ENCODE peak calls at places on chromosomes 2 and 18, in eight cellular contexts. One of them, this sample, is unnamed.
A peak's percentile ranks its signal among the peaks of the same experiment; 100 is the strongest.

GRCh38 chr2:190862591-190862991 is 18.0 kb upstream of the GLS start:
- DNase-seq in HTR-8/SVneo: no peak
- DNase-seq in neural crest cell: no peak
- DNase-seq in ecto neural progenitor cell: no peak
- DNase-seq in type B pancreatic cell: no peak
- DNase-seq in amniotic stem cell: no peak
- DNase-seq in cardiac fibroblast: peak; percentile 63
- DNase-seq in NCI-H187: no peak
- DNase-seq in this sample: no peak

GRCh38 chr2:96631804-96632435 is 6.2 kb downstream of the KANSL3 start:
- DNase-seq in HTR-8/SVneo: no peak
- DNase-seq in neural crest cell: no peak
- DNase-seq in ecto neural progenitor cell: no peak
- DNase-seq in type B pancreatic cell: no peak
- DNase-seq in amniotic stem cell: no peak
- DNase-seq in cardiac fibroblast: peak; percentile 73
- DNase-seq in NCI-H187: no peak
- DNase-seq in this sample: no peak

GRCh38 chr2:71716697-71717624 is 263.6 kb downstream of the DYSF start:
- DNase-seq in HTR-8/SVneo: peak; percentile 77
- DNase-seq in neural crest cell: no peak
- DNase-seq in ecto neural progenitor cell: no peak
- DNase-seq in type B pancreatic cell: no peak
- DNase-seq in amniotic stem cell: peak; percentile 26
- DNase-seq in cardiac fibroblast: peak; percentile 87
- DNase-seq in NCI-H187: no peak
- DNase-seq in this sample: no peak

GRCh38 chr18:1353025-1353424 is 448.4 kb downstream of the ADCYAP1 start:
- DNase-seq in HTR-8/SVneo: no peak
- DNase-seq in neural crest cell: no peak
- DNase-seq in ecto neural progenitor cell: no peak
- DNase-seq in type B pancreatic cell: no peak
- DNase-seq in amniotic stem cell: no peak
- DNase-seq in cardiac fibroblast: no peak
- DNase-seq in NCI-H187: no peak
- DNase-seq in this sample: no peak

GRCh38 chr2:191048073-191048472 is 34.1 kb upstream of the STAT1 start:
- DNase-seq in HTR-8/SVneo: no peak
- DNase-seq in neural crest cell: no peak
- DNase-seq in ecto neural progenitor cell: no peak
- DNase-seq in type B pancreatic cell: no peak
- DNase-seq in amniotic stem cell: no peak
- DNase-seq in cardiac fibroblast: peak; percentile 75
- DNase-seq in NCI-H187: no peak
- DNase-seq in this sample: no peak

GRCh38 chr2:58140508-58141072 is 94.0 kb downstream of the VRK2 start:
- DNase-seq in HTR-8/SVneo: no peak
- DNase-seq in neural crest cell: no peak
- DNase-seq in ecto neural progenitor cell: no peak
- DNase-seq in type B pancreatic cell: no peak
- DNase-seq in amniotic stem cell: no peak
- DNase-seq in cardiac fibroblast: no peak
- DNase-seq in NCI-H187: no peak
- DNase-seq in this sample: no peak

GRCh38 chr18:32326450-32327309 is 136.8 kb downstream of the MEP1B start:
- DNase-seq in HTR-8/SVneo: no peak
- DNase-seq in neural crest cell: no peak
- DNase-seq in ecto neural progenitor cell: no peak
- DNase-seq in type B pancreatic cell: no peak
- DNase-seq in amniotic stem cell: no peak
- DNase-seq in cardiac fibroblast: no peak
- DNase-seq in NCI-H187: no peak
- DNase-seq in this sample: peak; percentile 30

GRCh38 chr2:159904565-159905281 is 106.7 kb upstream of the CD302 start:
- DNase-seq in HTR-8/SVneo: no peak
- DNase-seq in neural crest cell: peak; percentile 16
- DNase-seq in ecto neural progenitor cell: peak; percentile 78
- DNase-seq in type B pancreatic cell: peak; percentile 70
- DNase-seq in amniotic stem cell: no peak
- DNase-seq in cardiac fibroblast: no peak
- DNase-seq in NCI-H187: peak; percentile 3
- DNase-seq in this sample: peak; percentile 76

GRCh38 chr2:218000137-218000536 is 2.7 kb downstream of the TNS1 start:
- DNase-seq in HTR-8/SVneo: no peak
- DNase-seq in neural crest cell: no peak
- DNase-seq in ecto neural progenitor cell: no peak
- DNase-seq in type B pancreatic cell: no peak
- DNase-seq in amniotic stem cell: no peak
- DNase-seq in cardiac fibroblast: peak; percentile 85
- DNase-seq in NCI-H187: no peak
- DNase-seq in this sample: no peak

GRCh38 chr18:32922951-32923430 is 150.2 kb upstream of the KLHL14 start:
- DNase-seq in HTR-8/SVneo: no peak
- DNase-seq in neural crest cell: no peak
- DNase-seq in ecto neural progenitor cell: no peak
- DNase-seq in type B pancreatic cell: no peak
- DNase-seq in amniotic stem cell: no peak
- DNase-seq in cardiac fibroblast: no peak
- DNase-seq in NCI-H187: no peak
- DNase-seq in this sample: no peak

GRCh38 chr18:26497881-26498280 is 50.5 kb downstream of the KCTD1 start:
- DNase-seq in HTR-8/SVneo: no peak
- DNase-seq in neural crest cell: no peak
- DNase-seq in ecto neural progenitor cell: no peak
- DNase-seq in type B pancreatic cell: no peak
- DNase-seq in amniotic stem cell: no peak
- DNase-seq in cardiac fibroblast: no peak
- DNase-seq in NCI-H187: no peak
- DNase-seq in this sample: no peak

GRCh38 chr2:46346719-46347118 is 49.5 kb downstream of the EPAS1 start:
- DNase-seq in HTR-8/SVneo: no peak
- DNase-seq in neural crest cell: no peak
- DNase-seq in ecto neural progenitor cell: no peak
- DNase-seq in type B pancreatic cell: no peak
- DNase-seq in amniotic stem cell: no peak
- DNase-seq in cardiac fibroblast: no peak
- DNase-seq in NCI-H187: no peak
- DNase-seq in this sample: no peak

GRCh38 chr2:154158101-154158500 is 286.4 kb downstream of the GALNT13 start:
- DNase-seq in HTR-8/SVneo: no peak
- DNase-seq in neural crest cell: no peak
- DNase-seq in ecto neural progenitor cell: no peak
- DNase-seq in type B pancreatic cell: no peak
- DNase-seq in amniotic stem cell: no peak
- DNase-seq in cardiac fibroblast: peak; percentile 6
- DNase-seq in NCI-H187: no peak
- DNase-seq in this sample: no peak

GRCh38 chr2:47844162-47844561 is 61.2 kb downstream of the MSH6 start:
- DNase-seq in HTR-8/SVneo: no peak
- DNase-seq in neural crest cell: no peak
- DNase-seq in ecto neural progenitor cell: no peak
- DNase-seq in type B pancreatic cell: no peak
- DNase-seq in amniotic stem cell: no peak
- DNase-seq in cardiac fibroblast: no peak
- DNase-seq in NCI-H187: no peak
- DNase-seq in this sample: no peak

GRCh38 chr2:172704072-172704936 is 31.3 kb upstream of the RAPGEF4 start:
- DNase-seq in HTR-8/SVneo: peak; percentile 38
- DNase-seq in neural crest cell: peak; percentile 26
- DNase-seq in ecto neural progenitor cell: no peak
- DNase-seq in type B pancreatic cell: no peak
- DNase-seq in amniotic stem cell: no peak
- DNase-seq in cardiac fibroblast: peak; percentile 61
- DNase-seq in NCI-H187: no peak
- DNase-seq in this sample: no peak

GRCh38 chr2:121810959-121811853 is 55.8 kb downstream of the TSN start:
- DNase-seq in HTR-8/SVneo: peak; percentile 63
- DNase-seq in neural crest cell: peak; percentile 54
- DNase-seq in ecto neural progenitor cell: peak; percentile 78
- DNase-seq in type B pancreatic cell: no peak
- DNase-seq in amniotic stem cell: peak; percentile 16
- DNase-seq in cardiac fibroblast: peak; percentile 81
- DNase-seq in NCI-H187: peak; percentile 7
- DNase-seq in this sample: no peak

GRCh38 chr2:236571161-236571560 is 1.5 kb downstream of the ACKR3 start:
- DNase-seq in HTR-8/SVneo: no peak
- DNase-seq in neural crest cell: no peak
- DNase-seq in ecto neural progenitor cell: no peak
- DNase-seq in type B pancreatic cell: no peak
- DNase-seq in amniotic stem cell: no peak
- DNase-seq in cardiac fibroblast: no peak
- DNase-seq in NCI-H187: no peak
- DNase-seq in this sample: no peak

GRCh38 chr18:63515279-63515678 is 26.9 kb upstream of the SERPINB12 start:
- DNase-seq in HTR-8/SVneo: no peak
- DNase-seq in neural crest cell: no peak
- DNase-seq in ecto neural progenitor cell: no peak
- DNase-seq in type B pancreatic cell: no peak
- DNase-seq in amniotic stem cell: no peak
- DNase-seq in cardiac fibroblast: no peak
- DNase-seq in NCI-H187: no peak
- DNase-seq in this sample: no peak

GRCh38 chr2:71500426-71501079 is 47.2 kb downstream of the DYSF start:
- DNase-seq in HTR-8/SVneo: no peak
- DNase-seq in neural crest cell: no peak
- DNase-seq in ecto neural progenitor cell: no peak
- DNase-seq in type B pancreatic cell: no peak
- DNase-seq in amniotic stem cell: no peak
- DNase-seq in cardiac fibroblast: peak; percentile 64
- DNase-seq in NCI-H187: no peak
- DNase-seq in this sample: no peak

GRCh38 chr2:17621781-17622180 is 81.3 kb downstream of the VSNL1 start:
- DNase-seq in HTR-8/SVneo: no peak
- DNase-seq in neural crest cell: no peak
- DNase-seq in ecto neural progenitor cell: no peak
- DNase-seq in type B pancreatic cell: no peak
- DNase-seq in amniotic stem cell: no peak
- DNase-seq in cardiac fibroblast: peak; percentile 46
- DNase-seq in NCI-H187: no peak
- DNase-seq in this sample: no peak

GRCh38 chr2:158125756-158126498 is 24.3 kb downstream of the UPP2 start:
- DNase-seq in HTR-8/SVneo: no peak
- DNase-seq in neural crest cell: no peak
- DNase-seq in ecto neural progenitor cell: no peak
- DNase-seq in type B pancreatic cell: no peak
- DNase-seq in amniotic stem cell: no peak
- DNase-seq in cardiac fibroblast: no peak
- DNase-seq in NCI-H187: no peak
- DNase-seq in this sample: no peak

GRCh38 chr2:100980046-100980445 is 22.0 kb upstream of the RPL31 start:
- DNase-seq in HTR-8/SVneo: no peak
- DNase-seq in neural crest cell: no peak
- DNase-seq in ecto neural progenitor cell: no peak
- DNase-seq in type B pancreatic cell: no peak
- DNase-seq in amniotic stem cell: no peak
- DNase-seq in cardiac fibroblast: no peak
- DNase-seq in NCI-H187: no peak
- DNase-seq in this sample: no peak

GRCh38 chr18:76983613-76984051 is 149.0 kb downstream of the MBP start:
- DNase-seq in HTR-8/SVneo: no peak
- DNase-seq in neural crest cell: no peak
- DNase-seq in ecto neural progenitor cell: no peak
- DNase-seq in type B pancreatic cell: peak; percentile 34
- DNase-seq in amniotic stem cell: no peak
- DNase-seq in cardiac fibroblast: no peak
- DNase-seq in NCI-H187: no peak
- DNase-seq in this sample: no peak

GRCh38 chr2:169452080-169452479 is 27.2 kb upstream of the BBS5 start:
- DNase-seq in HTR-8/SVneo: peak; percentile 19
- DNase-seq in neural crest cell: no peak
- DNase-seq in ecto neural progenitor cell: no peak
- DNase-seq in type B pancreatic cell: no peak
- DNase-seq in amniotic stem cell: peak; percentile 15
- DNase-seq in cardiac fibroblast: peak; percentile 67
- DNase-seq in NCI-H187: no peak
- DNase-seq in this sample: no peak

GRCh38 chr18:74722237-74722636 is 124.6 kb downstream of the ZNF407 start:
- DNase-seq in HTR-8/SVneo: no peak
- DNase-seq in neural crest cell: no peak
- DNase-seq in ecto neural progenitor cell: no peak
- DNase-seq in type B pancreatic cell: no peak
- DNase-seq in amniotic stem cell: no peak
- DNase-seq in cardiac fibroblast: peak; percentile 70
- DNase-seq in NCI-H187: no peak
- DNase-seq in this sample: no peak

GRCh38 chr2:152826880-152827279 is 108.5 kb downstream of the ARL6IP6 start:
- DNase-seq in HTR-8/SVneo: no peak
- DNase-seq in neural crest cell: no peak
- DNase-seq in ecto neural progenitor cell: no peak
- DNase-seq in type B pancreatic cell: no peak
- DNase-seq in amniotic stem cell: no peak
- DNase-seq in cardiac fibroblast: peak; percentile 48
- DNase-seq in NCI-H187: no peak
- DNase-seq in this sample: no peak

GRCh38 chr2:45776160-45776955 is 124.9 kb downstream of the PRKCE start:
- DNase-seq in HTR-8/SVneo: no peak
- DNase-seq in neural crest cell: no peak
- DNase-seq in ecto neural progenitor cell: no peak
- DNase-seq in type B pancreatic cell: no peak
- DNase-seq in amniotic stem cell: no peak
- DNase-seq in cardiac fibroblast: peak; percentile 9
- DNase-seq in NCI-H187: no peak
- DNase-seq in this sample: no peak

GRCh38 chr2:237213325-237214040 is 127.8 kb downstream of the COPS8 start:
- DNase-seq in HTR-8/SVneo: no peak
- DNase-seq in neural crest cell: no peak
- DNase-seq in ecto neural progenitor cell: no peak
- DNase-seq in type B pancreatic cell: no peak
- DNase-seq in amniotic stem cell: no peak
- DNase-seq in cardiac fibroblast: peak; percentile 92
- DNase-seq in NCI-H187: no peak
- DNase-seq in this sample: no peak

GRCh38 chr2:196259507-196260481 is 88.4 kb upstream of the STK17B start:
- DNase-seq in HTR-8/SVneo: no peak
- DNase-seq in neural crest cell: no peak
- DNase-seq in ecto neural progenitor cell: no peak
- DNase-seq in type B pancreatic cell: no peak
- DNase-seq in amniotic stem cell: no peak
- DNase-seq in cardiac fibroblast: peak; percentile 89
- DNase-seq in NCI-H187: no peak
- DNase-seq in this sample: no peak

GRCh38 chr18:7566587-7567486 is at the start of gene PTPRM:
- DNase-seq in HTR-8/SVneo: peak; percentile 59
- DNase-seq in neural crest cell: peak; percentile 66
- DNase-seq in ecto neural progenitor cell: peak; percentile 87
- DNase-seq in type B pancreatic cell: peak; percentile 85
- DNase-seq in amniotic stem cell: peak; percentile 76
- DNase-seq in cardiac fibroblast: peak; percentile 72
- DNase-seq in NCI-H187: peak; percentile 33
- DNase-seq in this sample: peak; percentile 90

GRCh38 chr18:49547701-49548100 is 14.2 kb upstream of the LIPG start:
- DNase-seq in HTR-8/SVneo: no peak
- DNase-seq in neural crest cell: no peak
- DNase-seq in ecto neural progenitor cell: no peak
- DNase-seq in type B pancreatic cell: no peak
- DNase-seq in amniotic stem cell: no peak
- DNase-seq in cardiac fibroblast: peak; percentile 29
- DNase-seq in NCI-H187: no peak
- DNase-seq in this sample: no peak

GRCh38 chr2:237221443-237221842 is 135.8 kb downstream of the COPS8 start:
- DNase-seq in HTR-8/SVneo: no peak
- DNase-seq in neural crest cell: no peak
- DNase-seq in ecto neural progenitor cell: no peak
- DNase-seq in type B pancreatic cell: no peak
- DNase-seq in amniotic stem cell: no peak
- DNase-seq in cardiac fibroblast: no peak
- DNase-seq in NCI-H187: no peak
- DNase-seq in this sample: no peak

GRCh38 chr2:215363461-215364156 is 51.8 kb downstream of the ATIC start:
- DNase-seq in HTR-8/SVneo: no peak
- DNase-seq in neural crest cell: no peak
- DNase-seq in ecto neural progenitor cell: no peak
- DNase-seq in type B pancreatic cell: no peak
- DNase-seq in amniotic stem cell: no peak
- DNase-seq in cardiac fibroblast: peak; percentile 62
- DNase-seq in NCI-H187: no peak
- DNase-seq in this sample: no peak